ENCODE peak calls at places on chromosomes 12 and 14, in ten cellular contexts. L, X, R, P, Q, F, C, Z, N and E are unnamed samples.

GRCh38 chr12:124457287-124458219 is 109.9 kb downstream of the NCOR2 start:
- DNase-seq in L (peak; percentile 58), X (peak; percentile 96), R (no peak), P (peak; percentile 59), Q (peak; percentile 44), F (peak; percentile 97), C (peak; percentile 57), Z (no peak), N (no peak), E (peak; percentile 67)

GRCh38 chr14:53793790-53794560 is 162.7 kb downstream of the BMP4 start:
- DNase-seq in L (no peak), X (no peak), R (no peak), P (no peak), Q (no peak), F (no peak), C (no peak), Z (no peak), N (no peak), E (no peak)

GRCh38 chr12:15589328-15590032 is 199.7 kb downstream of the EPS8 start:
- DNase-seq in L (no peak), X (peak; percentile 14), R (no peak), P (no peak), Q (no peak), F (no peak), C (no peak), Z (no peak), N (no peak), E (no peak)

GRCh38 chr14:74469548-74470518 is 23.3 kb downstream of the NPC2 start:
- DNase-seq in L (no peak), X (peak; percentile 60), R (no peak), P (no peak), Q (no peak), F (peak; percentile 73), C (no peak), Z (no peak), N (no peak), E (no peak)

GRCh38 chr12:119090865-119091264 is 87.9 kb upstream of the HSPB8 start:
- DNase-seq in L (no peak), X (no peak), R (no peak), P (no peak), Q (no peak), F (no peak), C (no peak), Z (no peak), N (no peak), E (no peak)

GRCh38 chr14:24563505-24563904 is 12.5 kb downstream of the CTSG start:
- DNase-seq in L (no peak), X (no peak), R (no peak), P (no peak), Q (no peak), F (no peak), C (no peak), Z (no peak), N (no peak), E (no peak)

GRCh38 chr12:56338643-56339422 is at the start of gene IL23A:
- DNase-seq in L (peak; percentile 67), X (no peak), R (peak; percentile 68), P (no peak), Q (peak; percentile 59), F (no peak), C (peak; percentile 89), Z (no peak), N (peak; percentile 92), E (peak; percentile 42)

GRCh38 chr14:74647061-74647833 is 35.2 kb upstream of the LTBP2 start:
- DNase-seq in L (no peak), X (no peak), R (no peak), P (no peak), Q (no peak), F (peak; percentile 32), C (no peak), Z (no peak), N (no peak), E (no peak)

GRCh38 chr12:96387981-96388380 is 12.3 kb downstream of the CDK17 start:
- DNase-seq in L (no peak), X (no peak), R (no peak), P (no peak), Q (no peak), F (no peak), C (no peak), Z (no peak), N (no peak), E (no peak)

GRCh38 chr12:49702009-49702408 is 5.2 kb downstream of the FMNL3 start:
- DNase-seq in L (no peak), X (no peak), R (no peak), P (no peak), Q (no peak), F (no peak), C (no peak), Z (no peak), N (no peak), E (no peak)

GRCh38 chr12:122853582-122854245 is 18.5 kb downstream of the HIP1R start:
- DNase-seq in L (no peak), X (no peak), R (no peak), P (no peak), Q (no peak), F (no peak), C (no peak), Z (no peak), N (no peak), E (no peak)

GRCh38 chr12:122878780-122879612 is 16.9 kb downstream of the VPS37B start:
- DNase-seq in L (no peak), X (no peak), R (no peak), P (no peak), Q (no peak), F (peak; percentile 27), C (no peak), Z (no peak), N (no peak), E (no peak)

GRCh38 chr12:19474147-19474546 is 34.9 kb downstream of the AEBP2 start:
- DNase-seq in L (no peak), X (no peak), R (no peak), P (no peak), Q (no peak), F (no peak), C (no peak), Z (no peak), N (no peak), E (no peak)

GRCh38 chr12:11553871-11554533 is 95.5 kb upstream of the ETV6 start:
- DNase-seq in L (no peak), X (no peak), R (peak; percentile 53), P (no peak), Q (peak; percentile 59), F (no peak), C (peak; percentile 41), Z (no peak), N (peak; percentile 84), E (peak; percentile 38)

GRCh38 chr12:55829967-55830600 is 697 bp upstream of the DNAJC14 start:
- DNase-seq in L (no peak), X (no peak), R (no peak), P (no peak), Q (no peak), F (peak; percentile 77), C (peak; percentile 29), Z (no peak), N (peak; percentile 70), E (peak; percentile 56)

GRCh38 chr14:50560929-50561280 is 960 bp downstream of the ATL1 start:
- DNase-seq in L (peak; percentile 5), X (peak; percentile 93), R (no peak), P (peak; percentile 9), Q (peak; percentile 71), F (peak; percentile 95), C (peak; percentile 70), Z (no peak), N (peak; percentile 71), E (peak; percentile 15)

GRCh38 chr12:132398386-132398991 is 69.1 kb upstream of the GALNT9 start:
- DNase-seq in L (no peak), X (no peak), R (no peak), P (no peak), Q (no peak), F (peak; percentile 65), C (no peak), Z (no peak), N (no peak), E (no peak)

GRCh38 chr12:63034601-63035000 is 99.7 kb upstream of the PPM1H start:
- DNase-seq in L (no peak), X (no peak), R (no peak), P (no peak), Q (no peak), F (no peak), C (no peak), Z (no peak), N (no peak), E (no peak)

GRCh38 chr12:101074940-101075680 is 134.9 kb downstream of the SLC5A8 start:
- DNase-seq in L (no peak), X (no peak), R (no peak), P (peak; percentile 43), Q (peak; percentile 4), F (no peak), C (no peak), Z (no peak), N (no peak), E (no peak)

GRCh38 chr14:35287481-35288013 is 4.6 kb upstream of the PSMA6 start:
- DNase-seq in L (no peak), X (no peak), R (no peak), P (no peak), Q (no peak), F (no peak), C (peak; percentile 73), Z (no peak), N (no peak), E (no peak)

GRCh38 chr14:65168840-65169239 is 66.5 kb upstream of the MAX start:
- DNase-seq in L (no peak), X (no peak), R (peak; percentile 46), P (no peak), Q (no peak), F (no peak), C (no peak), Z (no peak), N (no peak), E (no peak)

GRCh38 chr14:71532349-71532748 is 399.9 kb upstream of the RGS6 start:
- DNase-seq in L (no peak), X (no peak), R (peak; percentile 20), P (no peak), Q (peak; percentile 36), F (no peak), C (no peak), Z (no peak), N (no peak), E (no peak)

GRCh38 chr12:59742831-59743230 is 147.0 kb downstream of the SLC16A7 start:
- DNase-seq in L (no peak), X (no peak), R (no peak), P (peak; percentile 40), Q (peak; percentile 71), F (no peak), C (no peak), Z (no peak), N (no peak), E (no peak)

GRCh38 chr14:103361868-103362267 is 23.3 kb upstream of the MARK3 start:
- DNase-seq in L (no peak), X (no peak), R (peak; percentile 95), P (peak; percentile 89), Q (peak; percentile 99), F (no peak), C (no peak), Z (no peak), N (peak; percentile 93), E (no peak)

GRCh38 chr12:110718222-110718908 is 24.3 kb downstream of the PPP1CC start:
- DNase-seq in L (no peak), X (no peak), R (no peak), P (no peak), Q (no peak), F (no peak), C (no peak), Z (no peak), N (no peak), E (no peak)

GRCh38 chr14:90373887-90374286 is 22.9 kb upstream of the CALM1 start:
- DNase-seq in L (no peak), X (no peak), R (no peak), P (no peak), Q (peak; percentile 29), F (no peak), C (no peak), Z (no peak), N (no peak), E (no peak)

GRCh38 chr12:95593266-95593871 is 42.1 kb upstream of the USP44 start:
- DNase-seq in L (no peak), X (peak; percentile 90), R (no peak), P (no peak), Q (no peak), F (no peak), C (no peak), Z (no peak), N (no peak), E (no peak)

GRCh38 chr14:91415794-91416743 is 1.6 kb downstream of the CCDC88C start:
- DNase-seq in L (peak; percentile 52), X (no peak), R (peak; percentile 49), P (no peak), Q (no peak), F (no peak), C (peak; percentile 71), Z (no peak), N (peak; percentile 72), E (peak; percentile 56)